ENCODE peak calls at places on chromosomes 6 and 20, in six cellular contexts. Q is lower leg skin, B is stomach, L is HCT116, K is spleen, H is sigmoid colon. C is an unnamed sample.

GRCh38 chr6:36917541-36918193 is 31.9 kb downstream of the C6orf89 start:
- DNase-seq in Q (peak; percentile 88), B (no peak), L (no peak), K (no peak), H (peak; percentile 88), C (no peak)

GRCh38 chr6:34580707-34581560 is 24.8 kb upstream of the SPDEF start:
- DNase-seq in Q (no peak), B (no peak), L (no peak), K (no peak), H (no peak), C (no peak)

GRCh38 chr6:20882014-20882413 is 347.8 kb downstream of the CDKAL1 start:
- DNase-seq in Q (no peak), B (no peak), L (no peak), K (no peak), H (no peak), C (no peak)

GRCh38 chr20:41702647-41703046 is 84.5 kb upstream of the CHD6 start:
- DNase-seq in Q (no peak), B (no peak), L (no peak), K (no peak), H (no peak), C (no peak)

GRCh38 chr6:155473741-155474140 is 18.1 kb upstream of the NOX3 start:
- DNase-seq in Q (no peak), B (no peak), L (no peak), K (no peak), H (no peak), C (no peak)

GRCh38 chr6:87909849-87910248 is 137.8 kb upstream of the SPACA1 start:
- DNase-seq in Q (no peak), B (no peak), L (no peak), K (no peak), H (no peak), C (no peak)

GRCh38 chr6:139290787-139291294 is 957 bp downstream of the TXLNB start:
- DNase-seq in Q (no peak), B (no peak), L (no peak), K (no peak), H (peak; percentile 70), C (no peak)

GRCh38 chr6:14917101-14917500 is 328.8 kb upstream of the JARID2 start:
- DNase-seq in Q (no peak), B (no peak), L (no peak), K (no peak), H (no peak), C (no peak)

GRCh38 chr6:133948472-133948871 is 4.6 kb upstream of the TBPL1 start:
- DNase-seq in Q (no peak), B (no peak), L (no peak), K (no peak), H (no peak), C (no peak)

GRCh38 chr20:34644345-34644744 is 32.5 kb downstream of the PIGU start:
- DNase-seq in Q (no peak), B (no peak), L (no peak), K (no peak), H (no peak), C (no peak)

GRCh38 chr6:161128680-161129196 is 137.2 kb downstream of the MAP3K4 start:
- DNase-seq in Q (no peak), B (no peak), L (peak; percentile 21), K (no peak), H (no peak), C (no peak)

GRCh38 chr20:4062721-4063606 is 47.6 kb upstream of the RNF24 start:
- DNase-seq in Q (no peak), B (no peak), L (no peak), K (no peak), H (peak; percentile 55), C (no peak)

GRCh38 chr6:147150303-147150702 is 53.9 kb upstream of the STXBP5 start:
- DNase-seq in Q (no peak), B (no peak), L (no peak), K (no peak), H (no peak), C (no peak)

GRCh38 chr20:20712004-20712473 is 405 bp downstream of the RALGAPA2 start:
- DNase-seq in Q (peak; percentile 89), B (peak; percentile 53), L (no peak), K (no peak), H (no peak), C (peak; percentile 41)

GRCh38 chr6:85015396-85015990 is 251.1 kb upstream of the TBX18 start:
- DNase-seq in Q (no peak), B (peak; percentile 31), L (peak; percentile 63), K (no peak), H (no peak), C (peak; percentile 68)

GRCh38 chr6:150037526-150038201 is 12.3 kb upstream of the RAET1L start:
- DNase-seq in Q (no peak), B (no peak), L (no peak), K (peak; percentile 62), H (no peak), C (no peak)

GRCh38 chr20:33217052-33217451 is at the start of gene BPIFA3:
- DNase-seq in Q (no peak), B (no peak), L (no peak), K (no peak), H (no peak), C (no peak)

GRCh38 chr6:34346175-34347119 is 46.0 kb downstream of the NUDT3 start:
- DNase-seq in Q (no peak), B (no peak), L (no peak), K (no peak), H (no peak), C (no peak)

GRCh38 chr6:147802400-147802799 is 293.9 kb downstream of the SAMD5 start:
- DNase-seq in Q (no peak), B (no peak), L (no peak), K (no peak), H (no peak), C (no peak)

GRCh38 chr6:127288705-127289104 is 22.0 kb downstream of the RNF146 start:
- DNase-seq in Q (no peak), B (no peak), L (no peak), K (no peak), H (no peak), C (no peak)

GRCh38 chr6:32741203-32741960 is at the start of gene HLA-DQA2:
- DNase-seq in Q (no peak), B (no peak), L (no peak), K (no peak), H (no peak), C (no peak)

GRCh38 chr6:137777299-137778075 is 89.6 kb upstream of the TNFAIP3 start:
- DNase-seq in Q (no peak), B (no peak), L (no peak), K (no peak), H (no peak), C (no peak)

GRCh38 chr20:13325033-13325432 is 104.0 kb downstream of the ISM1 start:
- DNase-seq in Q (no peak), B (no peak), L (peak; percentile 18), K (no peak), H (no peak), C (no peak)

GRCh38 chr20:51444472-51444871 is 98.0 kb downstream of the NFATC2 start:
- DNase-seq in Q (no peak), B (no peak), L (no peak), K (peak; percentile 39), H (peak; percentile 83), C (no peak)

GRCh38 chr6:158818008-158818579 is 1.1 kb downstream of the EZR start:
- DNase-seq in Q (peak; percentile 95), B (peak; percentile 89), L (no peak), K (peak; percentile 96), H (peak; percentile 89), C (peak; percentile 89)

GRCh38 chr6:93823489-93823888 is 404.1 kb upstream of the EPHA7 start:
- DNase-seq in Q (no peak), B (no peak), L (no peak), K (no peak), H (no peak), C (no peak)

GRCh38 chr6:93828553-93828952 is 409.2 kb upstream of the EPHA7 start:
- DNase-seq in Q (no peak), B (no peak), L (no peak), K (no peak), H (no peak), C (no peak)

GRCh38 chr6:93829009-93829408 is 409.6 kb upstream of the EPHA7 start:
- DNase-seq in Q (no peak), B (no peak), L (no peak), K (no peak), H (no peak), C (no peak)

GRCh38 chr6:93827728-93828127 is 408.4 kb upstream of the EPHA7 start:
- DNase-seq in Q (no peak), B (no peak), L (no peak), K (no peak), H (no peak), C (no peak)

DNA sequence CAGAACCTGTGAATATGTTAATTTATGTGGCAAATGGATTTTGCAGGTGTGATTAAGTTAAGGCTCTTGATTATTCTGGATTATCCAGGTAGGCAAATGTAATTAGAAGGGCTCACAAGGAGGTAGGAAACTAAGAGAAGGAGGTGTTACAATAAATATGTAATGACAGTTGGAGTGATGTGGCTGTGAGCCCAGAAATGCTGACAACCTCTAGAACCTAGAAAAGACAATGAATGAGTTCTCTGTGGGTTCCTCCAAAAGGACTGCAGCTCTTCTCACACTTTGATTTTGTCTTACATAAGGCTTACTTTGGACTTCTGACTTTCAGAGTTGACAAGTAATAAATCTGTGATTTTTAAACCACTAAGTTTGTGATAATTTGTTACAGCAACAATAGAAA is 406.6 kb upstream of the EPHA7 start:
- DNase-seq in Q (no peak), B (no peak), L (no peak), K (no peak), H (no peak), C (no peak)
- TF ChIP-seq CTCF in Q (no peak), B (no peak), L (no peak), K (no peak), H (no peak), C (no peak)

GRCh38 chr20:2889209-2889608 is 15.9 kb downstream of the PTPRA start:
- DNase-seq in Q (no peak), B (no peak), L (no peak), K (no peak), H (no peak), C (no peak)
- TF ChIP-seq POLR2A in Q (no peak), B (no peak), L (no peak), K (no peak), H (no peak), C (no peak)

DNA sequence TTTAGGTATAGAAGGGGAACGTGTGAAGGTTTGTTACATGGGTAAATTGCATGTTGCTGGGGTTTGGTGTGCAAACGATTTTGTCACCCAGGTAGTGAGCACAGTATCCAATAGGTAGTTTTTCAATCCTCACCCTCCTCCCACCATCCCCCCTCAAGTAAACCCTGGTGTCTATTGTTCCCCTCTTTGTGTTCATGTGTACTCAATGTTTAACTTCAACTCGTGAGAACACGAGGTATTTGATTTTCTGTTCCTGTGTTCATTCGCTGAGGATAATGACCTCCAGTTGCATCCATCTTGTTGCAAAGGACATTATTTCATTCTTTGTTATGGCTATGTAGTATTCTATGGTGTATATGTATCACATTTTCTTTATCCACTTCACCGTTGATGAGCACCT is 11.6 kb upstream of the VNN1 start:
- DNase-seq in Q (no peak), B (no peak), L (no peak), K (no peak), H (no peak), C (no peak)
- H3K4me3 ChIP-seq in Q (no peak overlapping the region), B (no peak overlapping the region), L (no peak overlapping the region), K (no peak overlapping the region), H (no peak overlapping the region), C (no peak overlapping the region)

DNA sequence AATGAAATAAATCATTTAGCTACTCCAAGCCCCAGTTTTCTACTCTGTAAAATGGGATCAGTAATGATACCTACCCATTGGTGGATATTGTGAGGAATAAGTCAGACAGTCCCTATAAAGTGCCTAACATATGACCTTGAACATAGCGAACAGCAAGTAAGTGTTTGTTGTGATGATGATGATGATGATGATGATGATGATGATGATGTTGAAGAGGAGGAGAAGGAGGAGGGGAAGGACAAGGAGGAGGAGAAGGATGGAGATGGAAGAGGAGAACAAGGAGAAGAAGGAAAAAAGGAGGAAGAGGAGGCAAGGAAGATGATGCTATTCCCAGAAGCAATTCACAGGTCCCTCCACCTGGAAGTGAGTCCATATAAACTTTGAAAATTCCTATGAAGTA is 264.3 kb downstream of the MAFB start:
- DNase-seq in Q (no peak), B (no peak), L (no peak), K (no peak), H (no peak), C (no peak)
- TF ChIP-seq CTCF in Q (no peak), B (no peak), L (no peak), K (no peak), H (no peak), C (no peak)